ENCODE peak calls at places on chromosomes 4 and X, in six cellular contexts. C is suprapubic skin, X is IMR-90, I is non-pigmented ciliary epithelial cell, M is activated T-cell treated with anti-CD3 and anti-CD28 coated beads for 24 hours, T is glutamatergic neuron. H is an unnamed sample.

GRCh38 chrX:106144755-106145639 is 23.1 kb upstream of the PWWP3B start:
- DNase-seq in C (no peak), M (no peak), I (no peak), X (no peak), T (no peak), H (no peak)

GRCh38 chr4:65747386-65747785 is 77.1 kb upstream of the EPHA5 start:
- DNase-seq in T (no peak), I (peak; percentile 53), M (no peak), X (peak; percentile 36), C (no peak), H (no peak)

GRCh38 chrX:1316527-1316926 is 20.1 kb upstream of the IL3RA start:
- DNase-seq in I (no peak), C (peak; percentile 74), X (no peak), M (no peak), T (no peak), H (peak; percentile 99)

GRCh38 chr4:23022032-23022431 is 329.3 kb downstream of the GBA3 start:
- DNase-seq in I (peak; percentile 89), T (no peak), M (no peak), X (peak; percentile 9), C (no peak), H (no peak)

GRCh38 chr4:6855692-6856297 is 53.8 kb upstream of the TBC1D14 start:
- DNase-seq in M (peak; percentile 23), I (peak; percentile 51), C (no peak), T (no peak), X (peak; percentile 93), H (no peak)

GRCh38 chr4:147482281-147482680 is 1.4 kb downstream of the EDNRA start:
- DNase-seq in X (no peak), I (no peak), M (no peak), C (no peak), T (no peak), H (no peak)

GRCh38 chr4:61572160-61572559 is 372.0 kb downstream of the ADGRL3 start:
- DNase-seq in C (no peak), I (peak; percentile 34), X (peak; percentile 19), T (no peak), M (no peak), H (no peak)

GRCh38 chr4:57168986-57169385 is 58.8 kb upstream of the IGFBP7 start:
- DNase-seq in M (no peak), T (no peak), I (no peak), C (no peak), X (no peak), H (no peak)

GRCh38 chr4:168514249-168514852 is 17.5 kb downstream of the PALLD start:
- DNase-seq in X (peak; percentile 50), T (no peak), C (no peak), I (no peak), M (no peak), H (no peak)

GRCh38 chr4:57043304-57044251 is 64.9 kb downstream of the POLR2B start:
- DNase-seq in I (no peak), M (no peak), C (no peak), T (no peak), X (peak; percentile 54), H (no peak)

GRCh38 chrX:44042124-44042523 is 68.9 kb upstream of the NDP start:
- DNase-seq in M (no peak), X (peak; percentile 7), C (no peak), I (no peak), T (no peak), H (no peak)

GRCh38 chr4:31613946-31614623 is 893.9 kb downstream of the PCDH7 start:
- DNase-seq in I (no peak), C (no peak), M (no peak), T (no peak), X (no peak), H (no peak)

H was measured in CD14-positive monocyte.